ENCODE peak calls at places on chromosomes 16 and 17, in four cellular contexts. B is GM12878, L is OCI-LY7, F is trophoblast cell. Z is an unnamed sample. For H3K79me2, the result is how much of the 10 kb centered on the place peaks cover.

GRCh38 chr16:84478172-84478948 is 26.1 kb downstream of the MEAK7 start:
- DNase-seq in B (no peak), L (no peak), F (no peak), Z (peak)

GRCh38 chr17:19718613-19719364 is 2.4 kb upstream of the SLC47A2 start:
- DNase-seq in B (no peak), L (no peak), F (no peak), Z (no peak)

GRCh38 chr17:50785942-50786570 is 18.7 kb upstream of the ANKRD40CL start:
- DNase-seq in B (no peak), L (no peak), F (no peak), Z (peak)

GRCh38 chr16:13108126-13108525 is 206.7 kb downstream of the SHISA9 start:
- DNase-seq in B (no peak), L (no peak), F (peak), Z (no peak)

GRCh38 chr17:3167574-3167973 is 29.7 kb upstream of the OR1A2 start:
- DNase-seq in B (peak), L (peak), F (no peak), Z (no peak)

GRCh38 chr17:69222707-69223106 is 5.9 kb downstream of the ABCA10 start:
- DNase-seq in B (no peak), L (peak), F (no peak), Z (no peak)

GRCh38 chr17:56690441-56691291 is 97.2 kb downstream of the NOG start:
- DNase-seq in B (no peak), L (no peak), F (peak), Z (no peak)

GRCh38 chr17:10870651-10871050 is 32.8 kb upstream of the PIRT start:
- DNase-seq in B (no peak), L (no peak), F (peak), Z (no peak)

GRCh38 chr17:70256751-70257150 is 87.4 kb downstream of the KCNJ2 start:
- DNase-seq in B (no peak), L (no peak), F (no peak), Z (peak)

GRCh38 chr17:46009681-46010596 is 10.9 kb downstream of the STH start:
- DNase-seq in B (no peak), L (no peak), F (peak), Z (peak)

GRCh38 chr17:77180503-77181330 is 39.9 kb downstream of the SEC14L1 start:
- DNase-seq in B (no peak), L (no peak), F (no peak), Z (no peak)

GRCh38 chr17:77178050-77178449 is 37.3 kb downstream of the SEC14L1 start:
- DNase-seq in B (no peak), L (no peak), F (no peak), Z (no peak)

GRCh38 chr17:77177002-77177401 is 36.2 kb downstream of the SEC14L1 start:
- DNase-seq in B (no peak), L (no peak), F (no peak), Z (no peak)

GRCh38 chr17:77174928-77175720 is 34.4 kb downstream of the SEC14L1 start:
- DNase-seq in B (no peak), L (no peak), F (no peak), Z (no peak)

GRCh38 chr17:77178586-77178985 is 37.8 kb downstream of the SEC14L1 start:
- DNase-seq in B (no peak), L (no peak), F (no peak), Z (no peak)
- H3K79me2 ChIP-seq in B (half or more), L (half or more), F (under half), Z (half or more)

GRCh38 chr17:47897561-47897960 is 1.5 kb downstream of the SP2 start:
- DNase-seq in B (no peak), L (no peak), F (no peak), Z (peak)
- H3K79me2 ChIP-seq in B (under half), L (under half), F (under half), Z (half or more)

GRCh38 chr17:59669944-59670343 is 37.3 kb downstream of the PTRH2 start:
- DNase-seq in B (no peak), L (no peak), F (no peak), Z (no peak)

GRCh38 chr17:59668816-59669215 is 38.4 kb downstream of the PTRH2 start:
- DNase-seq in B (no peak), L (no peak), F (peak), Z (peak)

GRCh38 chr17:59671386-59671785 is 35.8 kb downstream of the PTRH2 start:
- DNase-seq in B (no peak), L (no peak), F (no peak), Z (no peak)

GRCh38 chr17:59669411-59669810 is 37.8 kb downstream of the PTRH2 start:
- DNase-seq in B (no peak), L (no peak), F (no peak), Z (no peak)

DNA sequence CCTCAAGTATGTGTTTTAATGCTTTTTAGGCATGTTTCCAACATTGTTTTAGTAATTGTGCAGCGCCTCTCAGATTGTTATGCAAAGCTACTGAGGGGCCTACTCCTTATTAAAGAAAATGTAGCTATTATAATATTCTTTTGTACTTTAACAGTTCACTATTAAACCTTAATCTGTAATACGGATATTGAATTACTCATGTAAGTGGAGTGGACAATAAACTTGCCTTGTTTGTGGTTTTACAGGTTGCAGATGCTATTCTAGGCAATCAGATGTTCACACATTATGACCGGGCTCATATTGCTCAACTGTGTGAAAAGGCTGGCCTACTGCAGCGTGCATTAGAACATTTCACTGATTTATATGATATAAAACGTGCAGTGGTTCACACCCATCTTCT is 41.0 kb downstream of the PTRH2 start:
- DNase-seq in B (no peak), L (no peak), F (no peak), Z (peak)
- H3K79me2 ChIP-seq in B (under half), L (under half), F (under half), Z (under half)

GRCh38 chr17:29588561-29589411 is 662 bp downstream of the GIT1 start:
- DNase-seq in B (no peak), L (peak), F (no peak), Z (peak)
- H3K79me2 ChIP-seq in B (under half), L (under half), F (under half), Z (half or more)

GRCh38 chr16:11698271-11698689 is 30.0 kb downstream of the SNN start:
- DNase-seq in B (no peak), L (peak), F (no peak), Z (no peak)

GRCh38 chr16:11700264-11701029 is 32.2 kb downstream of the SNN start:
- DNase-seq in B (no peak), L (no peak), F (no peak), Z (no peak)

GRCh38 chr16:11696266-11697012 is 28.2 kb downstream of the SNN start:
- DNase-seq in B (no peak), L (no peak), F (no peak), Z (no peak)

GRCh38 chr16:11697319-11697718 is 29.1 kb downstream of the SNN start:
- DNase-seq in B (no peak), L (no peak), F (no peak), Z (no peak)

DNA sequence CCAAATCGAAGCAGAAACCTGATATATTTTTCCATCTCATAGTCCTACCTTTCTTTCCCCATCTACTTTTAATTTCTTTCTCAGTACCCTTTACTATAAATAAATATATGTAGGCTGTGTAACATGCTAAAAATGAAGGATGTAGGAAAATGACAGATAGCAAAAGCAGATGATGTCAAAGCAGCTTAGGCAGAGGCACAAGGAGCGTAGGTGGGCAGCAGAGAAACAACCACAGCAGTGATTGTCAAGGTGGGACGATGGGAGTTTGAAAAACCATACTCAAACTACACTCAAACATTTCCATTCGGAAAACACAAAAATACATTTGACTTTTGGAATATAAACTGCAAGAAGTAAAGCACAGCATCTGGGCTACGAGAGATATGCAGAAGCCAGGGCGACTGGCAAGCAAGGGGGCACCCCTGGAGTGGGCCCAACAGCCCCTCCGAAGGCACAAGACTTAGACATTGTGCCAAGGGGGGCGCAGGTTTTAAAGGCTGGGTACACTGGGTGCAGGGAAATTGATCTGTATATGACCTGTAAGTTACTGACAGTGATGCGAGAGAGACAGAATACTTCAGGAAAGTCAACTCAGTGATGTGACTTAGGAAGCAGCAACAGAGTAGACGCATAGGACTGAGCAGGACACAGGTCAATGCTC is 31.1 kb downstream of the SNN start:
- DNase-seq in B (no peak), L (no peak), F (no peak), Z (no peak)
- H3K79me2 ChIP-seq in B (under half), L (under half), F (under half), Z (under half)

GRCh38 chr17:17822189-17822978 is 14.4 kb downstream of the SREBF1 start:
- DNase-seq in B (no peak), L (no peak), F (no peak), Z (peak)
- H3K79me2 ChIP-seq in B (under half), L (under half), F (under half), Z (half or more)

DNA sequence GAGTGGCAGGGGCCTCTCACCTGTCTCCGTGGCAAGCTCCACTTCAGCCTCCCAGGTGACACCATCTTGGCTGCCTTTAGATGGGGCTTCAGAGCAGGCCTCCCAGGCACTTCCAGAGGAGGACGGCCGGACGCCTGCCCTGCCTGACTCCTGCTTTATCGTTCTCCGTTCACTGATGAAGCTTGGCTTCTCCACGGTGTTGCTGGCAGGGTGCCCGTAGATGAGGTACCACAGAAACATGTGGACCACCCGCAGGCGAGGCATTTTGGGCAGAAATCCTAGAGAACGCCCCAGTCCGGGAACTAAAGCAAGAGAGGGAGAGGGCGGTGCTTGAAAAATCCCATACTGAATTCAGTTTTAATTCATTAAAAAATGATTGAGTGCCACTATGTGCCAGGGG is 54.5 kb downstream of the GTF3C1 start:
- DNase-seq in B (no peak), L (no peak), F (no peak), Z (peak)
- H3K79me2 ChIP-seq in B (under half), L (under half), F (under half), Z (under half)

Z was measured in astrocyte.